ENCODE peak calls at places on chromosomes 4 and X, in four cellular contexts. One of them, this sample, is unnamed.

GRCh38 chr4:76779740-76780459 is 118.0 kb downstream of the SOWAHB start:
- DNase-seq in K562: no peak
- DNase-seq in mammary epithelial cell: no peak
- DNase-seq in MG63: peak
- DNase-seq in this sample: peak

GRCh38 chr4:169251291-169252235 is 19.2 kb downstream of the SH3RF1 start:
- DNase-seq in mammary epithelial cell: peak
- DNase-seq in MG63: no peak
- DNase-seq in K562: no peak
- DNase-seq in this sample: peak

GRCh38 chrX:101774340-101774739 is 114.7 kb upstream of the ARMCX2 start:
- DNase-seq in K562: no peak
- DNase-seq in MG63: no peak
- DNase-seq in mammary epithelial cell: no peak
- DNase-seq in this sample: no peak

GRCh38 chr4:150818661-150819060 is 196.4 kb downstream of the LRBA start:
- DNase-seq in K562: no peak
- DNase-seq in mammary epithelial cell: peak
- DNase-seq in MG63: no peak
- DNase-seq in this sample: no peak

GRCh38 chr4:38869511-38869910 is 1.9 kb downstream of the FAM114A1 start:
- DNase-seq in K562: no peak
- DNase-seq in MG63: no peak
- DNase-seq in mammary epithelial cell: no peak
- DNase-seq in this sample: no peak

GRCh38 chr4:76589402-76589801 is 154.4 kb downstream of the SHROOM3 start:
- DNase-seq in K562: no peak
- DNase-seq in MG63: peak
- DNase-seq in mammary epithelial cell: peak
- DNase-seq in this sample: no peak

GRCh38 chr4:53920116-53920515 is 144.3 kb downstream of the CHIC2 start:
- DNase-seq in mammary epithelial cell: peak
- DNase-seq in MG63: no peak
- DNase-seq in K562: no peak
- DNase-seq in this sample: no peak

GRCh38 chr4:161841759-161842158 is 322.0 kb downstream of the FSTL5 start:
- DNase-seq in mammary epithelial cell: no peak
- DNase-seq in K562: no peak
- DNase-seq in MG63: no peak
- DNase-seq in this sample: no peak

GRCh38 chr4:34039766-34040165 is 2204.5 kb downstream of the ARAP2 start:
- DNase-seq in mammary epithelial cell: no peak
- DNase-seq in MG63: no peak
- DNase-seq in K562: no peak
- DNase-seq in this sample: no peak

GRCh38 chr4:71713611-71714203 is 70.2 kb downstream of the GC start:
- DNase-seq in MG63: no peak
- DNase-seq in mammary epithelial cell: peak
- DNase-seq in K562: peak
- DNase-seq in this sample: no peak

GRCh38 chrX:46376246-46376885 is 168.9 kb downstream of the ZNF674 start:
- DNase-seq in mammary epithelial cell: peak
- DNase-seq in MG63: peak
- DNase-seq in K562: no peak
- DNase-seq in this sample: no peak

GRCh38 chr4:64588507-64588906 is 179.3 kb upstream of the TECRL start:
- DNase-seq in mammary epithelial cell: no peak
- DNase-seq in K562: no peak
- DNase-seq in MG63: no peak
- DNase-seq in this sample: no peak

GRCh38 chrX:96692911-96693310 is 8.3 kb downstream of the DIAPH2 start:
- DNase-seq in K562: no peak
- DNase-seq in mammary epithelial cell: no peak
- DNase-seq in MG63: no peak
- DNase-seq in this sample: no peak

GRCh38 chr4:26369132-26370036 is 48.6 kb downstream of the RBPJ start:
- DNase-seq in K562: no peak
- DNase-seq in MG63: no peak
- DNase-seq in mammary epithelial cell: no peak
- DNase-seq in this sample: no peak

GRCh38 chr4:109977854-109978501 is 65.3 kb downstream of the EGF start:
- DNase-seq in MG63: no peak
- DNase-seq in mammary epithelial cell: peak
- DNase-seq in K562: peak
- DNase-seq in this sample: no peak

GRCh38 chr4:1294891-1295290 is 5.2 kb downstream of the MAEA start:
- DNase-seq in MG63: no peak
- DNase-seq in K562: no peak
- DNase-seq in mammary epithelial cell: no peak
- DNase-seq in this sample: no peak

GRCh38 chr4:98828801-98829200 is 100.1 kb downstream of the EIF4E start:
- DNase-seq in MG63: no peak
- DNase-seq in K562: no peak
- DNase-seq in mammary epithelial cell: peak
- DNase-seq in this sample: no peak

GRCh38 chr4:62133977-62134376 is 933.9 kb downstream of the ADGRL3 start:
- DNase-seq in MG63: no peak
- DNase-seq in K562: no peak
- DNase-seq in mammary epithelial cell: no peak
- DNase-seq in this sample: no peak

GRCh38 chr4:62133498-62133897 is 933.4 kb downstream of the ADGRL3 start:
- DNase-seq in mammary epithelial cell: no peak
- DNase-seq in MG63: no peak
- DNase-seq in K562: no peak
- DNase-seq in this sample: no peak

GRCh38 chr4:62131049-62131448 is 930.9 kb downstream of the ADGRL3 start:
- DNase-seq in mammary epithelial cell: no peak
- DNase-seq in MG63: no peak
- DNase-seq in K562: no peak
- DNase-seq in this sample: no peak

DNA sequence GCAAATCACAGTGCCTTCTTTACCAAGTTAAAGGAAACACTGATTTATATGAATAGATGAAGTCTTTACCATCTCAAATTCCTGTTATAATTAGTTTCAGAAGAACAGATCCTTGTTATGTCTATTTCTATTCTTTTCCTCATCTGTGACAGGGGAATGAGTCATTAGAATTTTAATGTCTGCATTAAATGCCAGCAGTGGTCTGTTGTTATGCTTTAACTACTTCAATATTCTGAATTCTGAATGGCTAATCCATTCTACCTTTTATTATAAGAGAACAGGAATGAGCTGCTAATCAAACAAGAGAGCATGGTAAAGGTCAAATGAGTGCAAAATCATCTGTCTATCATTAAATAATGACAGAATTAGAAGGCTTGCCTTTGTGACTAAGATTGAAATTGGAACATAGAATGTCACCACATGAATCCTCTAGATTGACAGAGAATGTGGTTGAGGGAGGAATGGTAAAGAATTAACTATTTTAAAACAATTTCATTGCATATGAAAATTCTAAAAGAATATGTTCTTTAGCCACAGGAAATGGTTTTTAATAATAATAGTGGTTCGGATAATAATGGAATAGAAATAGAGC is 935.5 kb downstream of the ADGRL3 start:
- DNase-seq in mammary epithelial cell: no peak
- DNase-seq in MG63: no peak
- DNase-seq in K562: no peak
- DNase-seq in this sample: no peak
- H3K4me3 ChIP-seq in mammary epithelial cell: no peak
- H3K4me3 ChIP-seq in MG63: no peak
- H3K4me3 ChIP-seq in K562: no peak
- H3K4me3 ChIP-seq in this sample: no peak

DNA sequence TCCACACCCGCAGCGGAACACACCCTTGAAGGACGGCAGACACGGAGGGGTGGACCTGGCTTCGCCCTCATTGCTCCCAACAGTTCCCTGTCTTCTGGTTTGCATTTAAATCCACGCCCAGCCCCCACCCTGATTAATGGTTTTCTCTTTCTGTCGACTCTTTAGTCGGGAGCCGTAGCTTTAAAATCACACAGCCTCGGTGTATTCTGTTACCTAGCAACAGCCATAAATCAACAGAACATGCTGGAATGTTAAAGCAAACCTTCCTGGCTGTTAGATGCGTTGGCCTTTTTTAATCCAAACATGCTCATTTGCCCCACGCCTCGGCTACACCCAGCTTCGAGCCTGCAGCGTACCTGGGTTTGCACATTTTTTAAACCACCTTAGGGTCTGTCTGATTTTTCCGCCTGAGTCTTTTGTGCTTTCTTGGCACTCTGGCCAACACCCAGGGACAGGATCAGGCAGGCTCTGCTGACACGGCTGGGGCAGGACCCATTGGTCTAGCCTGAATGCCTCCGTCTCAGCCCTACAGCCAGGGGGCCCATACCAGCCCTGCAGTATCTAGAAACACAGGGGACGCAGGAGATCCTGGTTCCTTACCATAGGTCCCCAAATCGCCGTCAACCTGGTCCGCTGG is 21.4 kb upstream of the PPP2R2C start:
- DNase-seq in mammary epithelial cell: peak
- DNase-seq in MG63: no peak
- DNase-seq in K562: no peak
- DNase-seq in this sample: no peak
- H3K4me3 ChIP-seq in mammary epithelial cell: no peak
- H3K4me3 ChIP-seq in MG63: no peak
- H3K4me3 ChIP-seq in K562: no peak
- H3K4me3 ChIP-seq in this sample: no peak

GRCh38 chrX:71536285-71536684 is 3.4 kb downstream of the OGT start:
- DNase-seq in K562: no peak
- DNase-seq in mammary epithelial cell: peak
- DNase-seq in MG63: no peak
- DNase-seq in this sample: no peak
- H3K4me3 ChIP-seq in K562: peak
- H3K4me3 ChIP-seq in mammary epithelial cell: peak
- H3K4me3 ChIP-seq in MG63: peak
- H3K4me3 ChIP-seq in this sample: no peak

DNA sequence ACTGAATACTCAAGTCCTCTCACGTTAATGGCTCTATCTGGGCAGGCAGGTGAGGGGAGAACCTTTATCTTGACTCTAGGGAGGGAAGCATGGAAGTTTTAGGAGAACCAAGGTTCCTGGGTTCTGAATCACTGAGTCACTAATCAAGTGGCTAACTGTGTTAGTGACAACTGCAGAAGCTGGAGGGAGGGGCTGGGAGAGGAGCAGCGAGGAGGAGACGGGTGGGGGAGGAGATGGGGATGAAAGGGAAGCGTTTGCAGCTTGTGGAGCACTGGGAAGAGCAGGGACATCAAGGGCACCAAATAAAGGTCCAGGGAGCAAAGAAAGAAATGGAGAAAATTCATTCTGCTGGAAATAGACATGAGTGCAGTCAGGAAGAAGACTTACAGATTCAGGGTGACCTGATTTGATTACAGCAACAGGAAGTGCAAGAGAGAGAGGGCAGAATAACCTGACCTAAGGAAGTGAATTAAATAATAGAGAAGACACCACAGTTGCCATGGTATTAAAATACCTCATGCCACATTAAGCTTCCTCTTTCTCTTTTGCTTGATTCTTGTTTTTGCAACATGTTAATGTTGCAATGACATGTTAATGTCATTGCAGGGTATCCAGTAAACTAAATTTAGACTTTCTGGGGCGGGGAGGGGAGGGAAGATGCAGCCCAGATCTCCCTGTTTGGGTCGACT is 4.5 kb upstream of the SETD7 start:
- DNase-seq in mammary epithelial cell: no peak
- DNase-seq in MG63: no peak
- DNase-seq in K562: no peak
- DNase-seq in this sample: no peak
- H3K4me3 ChIP-seq in mammary epithelial cell: no peak
- H3K4me3 ChIP-seq in MG63: no peak
- H3K4me3 ChIP-seq in K562: no peak
- H3K4me3 ChIP-seq in this sample: no peak

GRCh38 chr4:120750152-120750525 is 172.4 kb downstream of the PRDM5 start:
- DNase-seq in K562: no peak
- DNase-seq in MG63: no peak
- DNase-seq in mammary epithelial cell: no peak
- DNase-seq in this sample: no peak
- H3K4me3 ChIP-seq in K562: no peak
- H3K4me3 ChIP-seq in MG63: no peak
- H3K4me3 ChIP-seq in mammary epithelial cell: no peak
- H3K4me3 ChIP-seq in this sample: no peak

GRCh38 chrX:70480660-70481018 is 36.0 kb downstream of the DLG3 start:
- DNase-seq in mammary epithelial cell: no peak
- DNase-seq in MG63: no peak
- DNase-seq in K562: no peak
- DNase-seq in this sample: no peak
- H3K4me3 ChIP-seq in mammary epithelial cell: no peak
- H3K4me3 ChIP-seq in MG63: no peak
- H3K4me3 ChIP-seq in K562: no peak
- H3K4me3 ChIP-seq in this sample: no peak

GRCh38 chrX:31036895-31037294 is 34.9 kb downstream of the FTHL17 start:
- DNase-seq in mammary epithelial cell: peak
- DNase-seq in K562: peak
- DNase-seq in MG63: peak
- DNase-seq in this sample: peak
- H3K4me3 ChIP-seq in mammary epithelial cell: no peak
- H3K4me3 ChIP-seq in K562: no peak
- H3K4me3 ChIP-seq in MG63: no peak
- H3K4me3 ChIP-seq in this sample: no peak

This sample was measured in SJSA1.